ENCODE peak calls at places on chromosomes 11 and 22, in eight cellular contexts. W is fibroblast of lung, T is IMR-90, N is nephron progenitor cell, H is PC-3, Z is left lung, J is choroid plexus epithelial cell, R is prostate gland. D is an unnamed sample.

GRCh38 chr22:38941488-38941987 is 15.9 kb upstream of the APOBEC3A start:
- DNase-seq in W (peak), T (no peak), N (no peak), H (no peak), Z (peak), J (no peak), R (no peak), D (no peak)

GRCh38 chr22:20206709-20207215 is 55.9 kb upstream of the CCDC188 start:
- DNase-seq in W (no peak), T (peak), N (no peak), H (no peak), Z (no peak), J (peak), R (no peak), D (peak)

GRCh38 chr11:109680127-109680526 is 258.1 kb downstream of the C11orf87 start:
- DNase-seq in W (peak), T (peak), N (no peak), H (peak), Z (no peak), J (peak), R (no peak), D (no peak)

GRCh38 chr22:38955250-38955775 is 2.1 kb upstream of the APOBEC3A start:
- DNase-seq in W (no peak), T (no peak), N (no peak), H (no peak), Z (no peak), J (no peak), R (no peak), D (no peak)

GRCh38 chr22:23751441-23751996 is 607 bp upstream of the ZNF70 start:
- DNase-seq in W (no peak), T (no peak), N (peak), H (no peak), Z (no peak), J (no peak), R (no peak), D (no peak)

GRCh38 chr11:75475767-75476650 is 43.0 kb upstream of the KLHL35 start:
- DNase-seq in W (peak), T (peak), N (no peak), H (peak), Z (peak), J (peak), R (no peak), D (no peak)

GRCh38 chr11:60347084-60347797 is 20.2 kb downstream of the MS4A6E start:
- DNase-seq in W (no peak), T (no peak), N (no peak), H (no peak), Z (no peak), J (no peak), R (no peak), D (no peak)

GRCh38 chr22:19814428-19814827 is 40.2 kb downstream of the GNB1L start:
- DNase-seq in W (no peak), T (no peak), N (no peak), H (no peak), Z (no peak), J (no peak), R (no peak), D (no peak)

GRCh38 chr22:29142116-29142515 is 63.6 kb upstream of the EMID1 start:
- DNase-seq in W (no peak), T (no peak), N (no peak), H (no peak), Z (no peak), J (peak), R (no peak), D (no peak)

GRCh38 chr22:41725510-41726110 is 26.3 kb downstream of the MEI1 start:
- DNase-seq in W (no peak), T (peak), N (no peak), H (peak), Z (no peak), J (no peak), R (no peak), D (peak)

DNA sequence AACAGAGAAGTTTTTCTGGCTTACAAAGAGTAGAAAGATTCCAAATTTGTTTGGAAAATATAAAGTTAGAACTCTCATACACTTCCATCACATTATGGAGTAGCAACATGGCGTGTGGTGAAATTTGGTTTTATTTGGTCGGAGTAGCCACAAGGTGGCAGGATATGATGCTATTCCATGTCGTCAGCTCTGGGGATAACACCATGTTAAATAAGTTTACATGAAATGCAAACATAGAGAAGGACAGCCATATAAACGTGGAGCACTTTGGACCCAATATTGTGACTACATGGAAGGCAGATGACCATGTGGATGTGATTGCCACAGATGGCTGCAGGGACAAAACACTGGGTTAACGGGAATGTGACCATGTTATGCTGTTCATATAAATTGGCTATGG is 21.1 kb downstream of the OR5M11 start:
- DNase-seq in W (no peak), T (no peak), N (no peak), H (peak), Z (no peak), J (no peak), R (no peak), D (no peak)
- TF ChIP-seq CTCF in W (no peak), T (no peak), N (peak), H (peak), Z (no peak), J (no peak), R (peak), D (peak)

GRCh38 chr22:28014141-28015055 is 95.3 kb upstream of the PITPNB start:
- DNase-seq in W (no peak), T (no peak), N (peak), H (no peak), Z (peak), J (no peak), R (no peak), D (no peak)
- TF ChIP-seq CTCF in W (no peak), T (no peak), N (no peak), H (no peak), Z (no peak), J (no peak), R (no peak), D (no peak)

GRCh38 chr22:45785458-45785857 is 113.8 kb downstream of the ATXN10 start:
- DNase-seq in W (peak), T (peak), N (no peak), H (peak), Z (no peak), J (peak), R (peak), D (no peak)

GRCh38 chr22:45788530-45788929 is 116.9 kb downstream of the ATXN10 start:
- DNase-seq in W (no peak), T (no peak), N (no peak), H (no peak), Z (no peak), J (no peak), R (no peak), D (no peak)

GRCh38 chr22:45784357-45785277 is 113.0 kb downstream of the ATXN10 start:
- DNase-seq in W (no peak), T (no peak), N (no peak), H (no peak), Z (no peak), J (no peak), R (no peak), D (no peak)

GRCh38 chr22:45783690-45784089 is 112.1 kb downstream of the ATXN10 start:
- DNase-seq in W (no peak), T (no peak), N (no peak), H (no peak), Z (no peak), J (no peak), R (no peak), D (no peak)

GRCh38 chr22:45787770-45788169 is 116.1 kb downstream of the ATXN10 start:
- DNase-seq in W (no peak), T (peak), N (no peak), H (no peak), Z (no peak), J (no peak), R (no peak), D (no peak)
- TF ChIP-seq CTCF in W (no peak), T (no peak), N (no peak), H (no peak), Z (no peak), J (no peak), R (no peak), D (no peak)

GRCh38 chr11:12102588-12103410 is 7.6 kb upstream of the MICAL2 start:
- DNase-seq in W (no peak), T (no peak), N (no peak), H (peak), Z (no peak), J (peak), R (no peak), D (no peak)
- TF ChIP-seq CTCF in W (peak), T (peak), N (no peak), H (peak), Z (no peak), J (peak), R (no peak), D (peak)

D was measured in HFFc6.